ENCODE peak calls at places on chromosomes 3 and 15, in five cellular contexts. One of them, this sample, is unnamed.

GRCh38 chr15:82900511-82900910 is 52.0 kb downstream of the HOMER2 start:
- DNase-seq in upper lobe of right lung: no peak
- DNase-seq in NCI-H510A treated with DMSO at 0.1 percent for 48 hours: no peak
- DNase-seq in cardiac fibroblast: no peak
- DNase-seq in adrenal gland: no peak
- DNase-seq in this sample: no peak

GRCh38 chr15:28002136-28002861 is 96.8 kb downstream of the OCA2 start:
- DNase-seq in upper lobe of right lung: no peak
- DNase-seq in NCI-H510A treated with DMSO at 0.1 percent for 48 hours: no peak
- DNase-seq in adrenal gland: no peak
- DNase-seq in cardiac fibroblast: no peak
- DNase-seq in this sample: no peak

GRCh38 chr3:13376091-13376490 is 44.0 kb downstream of the NUP210 start:
- DNase-seq in NCI-H510A treated with DMSO at 0.1 percent for 48 hours: no peak
- DNase-seq in cardiac fibroblast: no peak
- DNase-seq in upper lobe of right lung: no peak
- DNase-seq in adrenal gland: no peak
- DNase-seq in this sample: no peak

GRCh38 chr3:179760944-179761343 is 108.1 kb downstream of the USP13 start:
- DNase-seq in adrenal gland: peak
- DNase-seq in upper lobe of right lung: no peak
- DNase-seq in cardiac fibroblast: peak
- DNase-seq in NCI-H510A treated with DMSO at 0.1 percent for 48 hours: no peak
- DNase-seq in this sample: no peak

GRCh38 chr3:149247929-149248691 is 26.5 kb upstream of the CP start:
- DNase-seq in adrenal gland: no peak
- DNase-seq in NCI-H510A treated with DMSO at 0.1 percent for 48 hours: peak
- DNase-seq in cardiac fibroblast: peak
- DNase-seq in upper lobe of right lung: no peak
- DNase-seq in this sample: no peak

GRCh38 chr3:77655421-77655820 is 615.5 kb downstream of the ROBO2 start:
- DNase-seq in adrenal gland: no peak
- DNase-seq in cardiac fibroblast: no peak
- DNase-seq in NCI-H510A treated with DMSO at 0.1 percent for 48 hours: no peak
- DNase-seq in upper lobe of right lung: no peak
- DNase-seq in this sample: no peak

GRCh38 chr15:56996746-56997470 is 78.5 kb downstream of the TCF12 start:
- DNase-seq in NCI-H510A treated with DMSO at 0.1 percent for 48 hours: no peak
- DNase-seq in adrenal gland: no peak
- DNase-seq in upper lobe of right lung: no peak
- DNase-seq in cardiac fibroblast: peak
- DNase-seq in this sample: no peak

GRCh38 chr15:84552896-84553295 is 47.9 kb upstream of the ZSCAN2 start:
- DNase-seq in cardiac fibroblast: no peak
- DNase-seq in NCI-H510A treated with DMSO at 0.1 percent for 48 hours: no peak
- DNase-seq in upper lobe of right lung: no peak
- DNase-seq in adrenal gland: no peak
- DNase-seq in this sample: no peak

GRCh38 chr3:53230789-53231188 is 25.0 kb downstream of the TKT start:
- DNase-seq in cardiac fibroblast: no peak
- DNase-seq in adrenal gland: no peak
- DNase-seq in upper lobe of right lung: peak
- DNase-seq in NCI-H510A treated with DMSO at 0.1 percent for 48 hours: no peak
- DNase-seq in this sample: no peak

GRCh38 chr3:8599146-8599545 is 45.5 kb downstream of the SSUH2 start:
- DNase-seq in cardiac fibroblast: no peak
- DNase-seq in adrenal gland: no peak
- DNase-seq in upper lobe of right lung: no peak
- DNase-seq in NCI-H510A treated with DMSO at 0.1 percent for 48 hours: no peak
- DNase-seq in this sample: no peak

GRCh38 chr3:142175478-142175877 is 26.1 kb upstream of the TFDP2 start:
- DNase-seq in NCI-H510A treated with DMSO at 0.1 percent for 48 hours: no peak
- DNase-seq in adrenal gland: no peak
- DNase-seq in upper lobe of right lung: no peak
- DNase-seq in cardiac fibroblast: no peak
- DNase-seq in this sample: no peak

GRCh38 chr3:65946438-65946837 is 92.3 kb downstream of the MAGI1 start:
- DNase-seq in NCI-H510A treated with DMSO at 0.1 percent for 48 hours: peak
- DNase-seq in cardiac fibroblast: peak
- DNase-seq in upper lobe of right lung: peak
- DNase-seq in adrenal gland: no peak
- DNase-seq in this sample: no peak

GRCh38 chr15:41562784-41563198 is 3.8 kb downstream of the TYRO3 start:
- DNase-seq in cardiac fibroblast: peak
- DNase-seq in upper lobe of right lung: no peak
- DNase-seq in NCI-H510A treated with DMSO at 0.1 percent for 48 hours: no peak
- DNase-seq in adrenal gland: no peak
- DNase-seq in this sample: no peak

GRCh38 chr15:75718326-75718725 is 5.7 kb upstream of the CSPG4 start:
- DNase-seq in upper lobe of right lung: no peak
- DNase-seq in cardiac fibroblast: peak
- DNase-seq in adrenal gland: no peak
- DNase-seq in NCI-H510A treated with DMSO at 0.1 percent for 48 hours: no peak
- DNase-seq in this sample: no peak

GRCh38 chr15:65096481-65097385 is 18.3 kb downstream of the UBAP1L start:
- DNase-seq in upper lobe of right lung: no peak
- DNase-seq in NCI-H510A treated with DMSO at 0.1 percent for 48 hours: no peak
- DNase-seq in cardiac fibroblast: no peak
- DNase-seq in adrenal gland: no peak
- DNase-seq in this sample: no peak

GRCh38 chr3:99753268-99753975 is 64.2 kb upstream of the CMSS1 start:
- DNase-seq in upper lobe of right lung: no peak
- DNase-seq in adrenal gland: no peak
- DNase-seq in cardiac fibroblast: peak
- DNase-seq in NCI-H510A treated with DMSO at 0.1 percent for 48 hours: peak
- DNase-seq in this sample: peak

GRCh38 chr15:57224664-57225063 is 151.6 kb upstream of the CGNL1 start:
- DNase-seq in upper lobe of right lung: no peak
- DNase-seq in cardiac fibroblast: no peak
- DNase-seq in adrenal gland: no peak
- DNase-seq in NCI-H510A treated with DMSO at 0.1 percent for 48 hours: no peak
- DNase-seq in this sample: no peak

GRCh38 chr3:189710620-189711388 is 79.6 kb downstream of the TP63 start:
- DNase-seq in adrenal gland: peak
- DNase-seq in upper lobe of right lung: no peak
- DNase-seq in NCI-H510A treated with DMSO at 0.1 percent for 48 hours: no peak
- DNase-seq in cardiac fibroblast: peak
- DNase-seq in this sample: peak

GRCh38 chr15:73368301-73369072 is at the start of gene HCN4:
- DNase-seq in upper lobe of right lung: no peak
- DNase-seq in NCI-H510A treated with DMSO at 0.1 percent for 48 hours: no peak
- DNase-seq in adrenal gland: no peak
- DNase-seq in cardiac fibroblast: no peak
- DNase-seq in this sample: no peak

GRCh38 chr3:13598926-13599886 is 50.3 kb downstream of the FBLN2 start:
- DNase-seq in NCI-H510A treated with DMSO at 0.1 percent for 48 hours: no peak
- DNase-seq in adrenal gland: no peak
- DNase-seq in cardiac fibroblast: peak
- DNase-seq in upper lobe of right lung: no peak
- DNase-seq in this sample: no peak

GRCh38 chr3:188380722-188381121 is 226.8 kb downstream of the LPP start:
- DNase-seq in NCI-H510A treated with DMSO at 0.1 percent for 48 hours: no peak
- DNase-seq in adrenal gland: no peak
- DNase-seq in upper lobe of right lung: no peak
- DNase-seq in cardiac fibroblast: no peak
- DNase-seq in this sample: no peak

GRCh38 chr3:45957606-45958005 is 14.3 kb downstream of the CXCR6 start:
- DNase-seq in NCI-H510A treated with DMSO at 0.1 percent for 48 hours: no peak
- DNase-seq in upper lobe of right lung: no peak
- DNase-seq in cardiac fibroblast: no peak
- DNase-seq in adrenal gland: no peak
- DNase-seq in this sample: no peak

GRCh38 chr3:44036850-44037249 is 204.8 kb upstream of the TOPAZ1 start:
- DNase-seq in upper lobe of right lung: no peak
- DNase-seq in cardiac fibroblast: no peak
- DNase-seq in adrenal gland: no peak
- DNase-seq in NCI-H510A treated with DMSO at 0.1 percent for 48 hours: no peak
- DNase-seq in this sample: no peak

GRCh38 chr3:178439504-178439903 is 96.7 kb upstream of the KCNMB2 start:
- DNase-seq in NCI-H510A treated with DMSO at 0.1 percent for 48 hours: peak
- DNase-seq in adrenal gland: no peak
- DNase-seq in upper lobe of right lung: no peak
- DNase-seq in cardiac fibroblast: peak
- DNase-seq in this sample: no peak

GRCh38 chr3:96803860-96804259 is 10.5 kb upstream of the EPHA6 start:
- DNase-seq in adrenal gland: no peak
- DNase-seq in NCI-H510A treated with DMSO at 0.1 percent for 48 hours: no peak
- DNase-seq in cardiac fibroblast: no peak
- DNase-seq in upper lobe of right lung: no peak
- DNase-seq in this sample: no peak

GRCh38 chr3:99774467-99774866 is 43.2 kb upstream of the CMSS1 start:
- DNase-seq in cardiac fibroblast: peak
- DNase-seq in NCI-H510A treated with DMSO at 0.1 percent for 48 hours: no peak
- DNase-seq in adrenal gland: no peak
- DNase-seq in upper lobe of right lung: no peak
- DNase-seq in this sample: no peak

GRCh38 chr3:174859109-174859735 is at the start of gene NAALADL2:
- DNase-seq in NCI-H510A treated with DMSO at 0.1 percent for 48 hours: peak
- DNase-seq in adrenal gland: no peak
- DNase-seq in cardiac fibroblast: no peak
- DNase-seq in upper lobe of right lung: no peak
- DNase-seq in this sample: no peak

GRCh38 chr15:101053261-101053660 is 134.1 kb downstream of the LRRK1 start:
- DNase-seq in adrenal gland: no peak
- DNase-seq in NCI-H510A treated with DMSO at 0.1 percent for 48 hours: no peak
- DNase-seq in cardiac fibroblast: no peak
- DNase-seq in upper lobe of right lung: peak
- DNase-seq in this sample: no peak

GRCh38 chr3:38649500-38650247 is at the start of gene SCN5A:
- DNase-seq in adrenal gland: peak
- DNase-seq in NCI-H510A treated with DMSO at 0.1 percent for 48 hours: peak
- DNase-seq in cardiac fibroblast: peak
- DNase-seq in upper lobe of right lung: peak
- DNase-seq in this sample: no peak

GRCh38 chr3:73144276-73144675 is 82.8 kb downstream of the EBLN2 start:
- DNase-seq in cardiac fibroblast: peak
- DNase-seq in upper lobe of right lung: no peak
- DNase-seq in NCI-H510A treated with DMSO at 0.1 percent for 48 hours: no peak
- DNase-seq in adrenal gland: peak
- DNase-seq in this sample: no peak

This sample was measured in SK-N-MC.